ENCODE peak calls at places on chromosome 6, in nine cellular contexts. D, Z, T, I, B, W, P, V and E are unnamed samples.
A peak's percentile ranks its signal among the peaks of the same experiment; 100 is the strongest.

GRCh38 chr6:3902786-3903648 is 53.8 kb downstream of the FAM50B start:
- DNase-seq in D (no peak), Z (no peak), T (no peak), I (no peak), B (no peak), W (no peak), P (no peak), V (no peak), E (no peak)

GRCh38 chr6:132736239-132736638 is 21.5 kb downstream of the VNN2 start:
- DNase-seq in D (no peak), Z (peak; percentile 7), T (no peak), I (no peak), B (no peak), W (peak; percentile 44), P (no peak), V (no peak), E (no peak)

GRCh38 chr6:124958149-124958548 is 4.1 kb upstream of the RNF217 start:
- DNase-seq in D (no peak), Z (no peak), T (no peak), I (no peak), B (no peak), W (no peak), P (no peak), V (no peak), E (no peak)

GRCh38 chr6:13479206-13479797 is 8.1 kb downstream of the GFOD1 start:
- DNase-seq in D (no peak), Z (no peak), T (no peak), I (no peak), B (no peak), W (no peak), P (no peak), V (no peak), E (no peak)

GRCh38 chr6:113989675-113990074 is 18.7 kb upstream of the HDAC2 start:
- DNase-seq in D (no peak), Z (no peak), T (no peak), I (no peak), B (no peak), W (no peak), P (no peak), V (no peak), E (no peak)

GRCh38 chr6:49906511-49906910 is 40.2 kb upstream of the CRISP1 start:
- DNase-seq in D (no peak), Z (no peak), T (no peak), I (no peak), B (no peak), W (no peak), P (no peak), V (no peak), E (no peak)

GRCh38 chr6:36752187-36752885 is 54.7 kb downstream of the RAB44 start:
- DNase-seq in D (no peak), Z (no peak), T (no peak), I (no peak), B (no peak), W (no peak), P (no peak), V (no peak), E (no peak)

GRCh38 chr6:117555882-117556498 is 46.3 kb downstream of the GOPC start:
- DNase-seq in D (peak; percentile 33), Z (peak; percentile 52), T (peak; percentile 49), I (peak; percentile 63), B (no peak), W (no peak), P (no peak), V (peak; percentile 57), E (no peak)

GRCh38 chr6:43838276-43839036 is 68.4 kb downstream of the VEGFA start:
- DNase-seq in D (peak; percentile 56), Z (peak; percentile 80), T (peak; percentile 23), I (peak; percentile 77), B (peak; percentile 26), W (no peak), P (peak; percentile 43), V (peak; percentile 36), E (peak; percentile 83)

GRCh38 chr6:79269877-79270276 is 35.4 kb upstream of the HMGN3 start:
- DNase-seq in D (no peak), Z (peak; percentile 91), T (peak; percentile 7), I (peak; percentile 71), B (peak; percentile 60), W (peak; percentile 72), P (no peak), V (peak; percentile 34), E (no peak)

GRCh38 chr6:82484737-82485650 is 121.4 kb downstream of the TPBG start:
- DNase-seq in D (no peak), Z (no peak), T (no peak), I (no peak), B (no peak), W (no peak), P (no peak), V (no peak), E (no peak)

GRCh38 chr6:157272372-157272771 is 50.9 kb downstream of the TMEM242 start:
- DNase-seq in D (no peak), Z (no peak), T (no peak), I (no peak), B (no peak), W (no peak), P (no peak), V (no peak), E (no peak)

GRCh38 chr6:144576871-144577270 is 291.7 kb downstream of the UTRN start:
- DNase-seq in D (no peak), Z (no peak), T (no peak), I (no peak), B (no peak), W (no peak), P (no peak), V (no peak), E (no peak)

GRCh38 chr6:34143884-34144580 is 1.9 kb downstream of the GRM4 start:
- DNase-seq in D (peak; percentile 61), Z (no peak), T (peak; percentile 79), I (no peak), B (no peak), W (no peak), P (peak; percentile 40), V (no peak), E (peak; percentile 38)
- TF ChIP-seq CTCF in D (no peak), Z (no peak), T (peak; percentile 25), I (no peak), B (peak; percentile 4), W (peak; percentile 28), P (peak; percentile 25), V (no peak), E (no peak)

GRCh38 chr6:39731565-39731964 is 6.4 kb upstream of the KIF6 start:
- DNase-seq in D (no peak), Z (no peak), T (no peak), I (no peak), B (no peak), W (no peak), P (no peak), V (no peak), E (no peak)
- TF ChIP-seq CTCF in D (no peak), Z (no peak), T (no peak), I (no peak), B (no peak), W (peak; percentile 2), P (no peak), V (no peak), E (no peak)

DNA sequence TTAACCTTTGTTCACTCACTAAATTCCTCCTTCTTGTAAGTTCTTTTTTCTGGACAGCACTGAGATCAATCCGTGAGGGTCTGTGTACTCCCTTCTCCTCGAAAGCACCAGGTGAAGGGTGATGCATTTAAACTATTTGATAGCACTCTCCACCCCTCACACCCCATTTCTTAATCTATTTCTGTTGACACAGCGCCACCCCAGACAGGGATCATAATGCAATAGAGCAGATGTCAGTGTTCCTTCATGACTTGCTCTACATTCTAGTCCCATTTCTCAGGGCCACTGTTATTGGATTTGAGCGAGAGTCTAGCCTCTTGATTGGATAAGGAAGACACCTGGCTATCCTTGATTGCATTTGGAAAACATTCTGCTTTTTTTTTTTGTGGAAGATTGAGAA is 46.3 kb downstream of the PPP1R14C start:
- DNase-seq in D (no peak), Z (no peak), T (no peak), I (no peak), B (no peak), W (no peak), P (no peak), V (no peak), E (no peak)
- TF ChIP-seq CTCF in D (no peak), Z (no peak), T (no peak), I (no peak), B (no peak), W (peak; percentile 10), P (no peak), V (no peak), E (no peak)

DNA sequence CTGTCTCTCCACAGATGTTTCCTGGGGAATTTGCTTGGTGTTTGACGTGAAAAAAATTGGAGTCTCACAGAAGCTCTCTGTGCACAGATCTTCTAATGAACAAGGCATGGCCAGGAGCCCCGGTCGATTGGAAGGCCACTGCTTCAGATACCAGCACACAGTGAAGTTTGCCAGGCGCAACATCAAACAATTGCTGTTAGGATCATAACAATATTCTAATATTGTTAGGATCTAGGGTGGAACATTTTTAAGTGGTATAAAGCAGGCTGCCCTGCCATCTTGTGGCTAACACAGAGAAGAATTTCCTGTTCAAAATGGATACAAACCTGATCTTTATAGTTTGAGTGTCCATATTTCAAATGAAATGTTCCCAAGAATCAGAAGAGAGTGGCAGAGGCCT is 64.1 kb downstream of the C6orf118 start:
- DNase-seq in D (no peak), Z (peak; percentile 63), T (no peak), I (peak; percentile 58), B (no peak), W (no peak), P (no peak), V (no peak), E (no peak)
- TF ChIP-seq CTCF in D (no peak), Z (peak; percentile 42), T (no peak), I (peak; percentile 48), B (no peak), W (peak; percentile 29), P (peak; percentile 42), V (no peak), E (no peak)

GRCh38 chr6:72042088-72042487 is 155.7 kb downstream of the RIMS1 start:
- DNase-seq in D (no peak), Z (no peak), T (no peak), I (peak; percentile 0), B (no peak), W (no peak), P (no peak), V (no peak), E (no peak)
- TF ChIP-seq CTCF in D (no peak), Z (no peak), T (no peak), I (no peak), B (peak; percentile 16), W (peak; percentile 11), P (no peak), V (peak; percentile 42), E (no peak)

GRCh38 chr6:160071805-160072687 is 49.6 kb upstream of the SLC22A1 start:
- DNase-seq in D (no peak), Z (peak; percentile 11), T (no peak), I (no peak), B (no peak), W (no peak), P (no peak), V (no peak), E (no peak)
- TF ChIP-seq CTCF in D (peak; percentile 14), Z (peak; percentile 28), T (no peak), I (no peak), B (peak; percentile 22), W (peak; percentile 36), P (peak; percentile 15), V (no peak), E (no peak)